ENCODE peak calls at places on chromosomes 1 and 21, in five cellular contexts. T is IMR-90, H is psoas muscle, O is mammary epithelial cell, D is GM06990. X is an unnamed sample.

GRCh38 chr1:230176871-230177411 is 109.9 kb downstream of the GALNT2 start:
- DNase-seq in T (peak), H (peak), O (no peak), D (no peak), X (no peak)

GRCh38 chr21:15743593-15743992 is 13.8 kb downstream of the USP25 start:
- DNase-seq in T (no peak), D (no peak), H (no peak), O (peak), X (no peak)

GRCh38 chr1:4986266-4986665 is 331.9 kb downstream of the AJAP1 start:
- DNase-seq in D (no peak), H (no peak), O (no peak), T (no peak), X (no peak)

GRCh38 chr1:198520524-198521254 is 19.8 kb downstream of the ATP6V1G3 start:
- DNase-seq in D (peak), O (no peak), T (no peak), H (no peak), X (peak)

GRCh38 chr1:81010156-81010555 is 790.6 kb upstream of the ADGRL2 start:
- DNase-seq in O (no peak), H (no peak), D (no peak), T (no peak), X (no peak)

GRCh38 chr1:180503274-180503862 is 991 bp upstream of the ACBD6 start:
- DNase-seq in O (no peak), T (no peak), D (no peak), H (no peak), X (no peak)

GRCh38 chr1:5140136-5140535 is 485.7 kb downstream of the AJAP1 start:
- DNase-seq in T (no peak), O (no peak), D (no peak), H (no peak), X (no peak)

GRCh38 chr1:211648980-211649934 is 26.2 kb downstream of the NEK2 start:
- DNase-seq in D (no peak), T (peak), H (no peak), O (no peak), X (no peak)

GRCh38 chr21:45615145-45615711 is 28.3 kb upstream of the PCBP3 start:
- DNase-seq in T (peak), O (peak), H (no peak), D (peak), X (peak)

GRCh38 chr1:200535605-200536004 is 84.9 kb downstream of the KIF14 start:
- DNase-seq in D (no peak), H (no peak), T (no peak), O (peak), X (no peak)

GRCh38 chr1:246074421-246074820 is 432.7 kb downstream of the SMYD3 start:
- DNase-seq in T (no peak), O (no peak), D (no peak), H (no peak), X (no peak)

GRCh38 chr21:41639336-41639735 is 127.5 kb downstream of the RIPK4 start:
- DNase-seq in T (no peak), H (no peak), D (no peak), O (no peak), X (no peak)

GRCh38 chr21:36695671-36696389 is 3.1 kb upstream of the SIM2 start:
- DNase-seq in T (no peak), D (no peak), O (no peak), H (no peak), X (no peak)

GRCh38 chr21:42429856-42430255 is 26.2 kb downstream of the UBASH3A start:
- DNase-seq in D (no peak), H (no peak), O (no peak), T (no peak), X (no peak)

GRCh38 chr1:22412932-22413727 is 38.5 kb upstream of the ZBTB40 start:
- DNase-seq in H (no peak), O (peak), D (no peak), T (peak), X (no peak)

GRCh38 chr1:53362270-53362669 is 34.4 kb upstream of the LRP8 start:
- DNase-seq in H (no peak), T (no peak), O (no peak), D (no peak), X (no peak)

GRCh38 chr1:39268112-39268581 is 63.7 kb downstream of the MACF1 start:
- DNase-seq in D (no peak), T (peak), O (peak), H (no peak), X (no peak)

GRCh38 chr1:153312569-153313186 is at the start of gene PGLYRP3:
- DNase-seq in H (no peak), T (no peak), O (peak), D (no peak), X (no peak)

GRCh38 chr1:29574871-29575270 is 338.5 kb downstream of the PTPRU start:
- DNase-seq in O (no peak), H (no peak), D (no peak), T (no peak), X (no peak)

GRCh38 chr21:38660333-38661295 is 145.1 kb upstream of the ETS2 start:
- DNase-seq in D (peak), T (no peak), H (no peak), O (no peak), X (no peak)

GRCh38 chr1:33501774-33502173 is 29.3 kb downstream of the ZSCAN20 start:
- DNase-seq in D (no peak), O (no peak), H (no peak), T (no peak), X (no peak)

GRCh38 chr1:91572044-91572443 is 71.4 kb downstream of the CDC7 start:
- DNase-seq in T (no peak), H (no peak), O (no peak), D (peak), X (peak)

GRCh38 chr1:29243863-29244185 is 7.5 kb downstream of the PTPRU start:
- DNase-seq in T (peak), O (no peak), H (no peak), D (no peak), X (no peak)

GRCh38 chr1:8239039-8239305 is 78.9 kb upstream of the SLC45A1 start:
- DNase-seq in H (peak), D (no peak), O (peak), T (peak), X (no peak)

GRCh38 chr1:150156868-150157603 is 7.3 kb downstream of the PLEKHO1 start:
- DNase-seq in D (no peak), O (no peak), T (peak), H (no peak), X (no peak)

GRCh38 chr21:35226960-35227741 is 178.0 kb upstream of the RUNX1 start:
- DNase-seq in T (no peak), D (peak), H (no peak), O (no peak), X (peak)

GRCh38 chr1:207454046-207454964 is at the start of gene CR2:
- DNase-seq in D (peak), H (peak), T (no peak), O (peak), X (peak)

GRCh38 chr1:28173151-28173979 is 3.1 kb downstream of the PTAFR start:
- DNase-seq in D (peak), T (peak), O (no peak), H (peak), X (no peak)

GRCh38 chr1:175198332-175198731 is 5.8 kb upstream of the KIAA0040 start:
- DNase-seq in O (no peak), T (no peak), H (no peak), D (no peak), X (no peak)

GRCh38 chr1:182803846-182804245 is 14.3 kb downstream of the NPL start:
- DNase-seq in O (peak), T (no peak), H (no peak), D (no peak), X (no peak)

GRCh38 chr1:23163395-23163794 is 5.3 kb downstream of the LUZP1 start:
- DNase-seq in O (no peak), T (no peak), H (no peak), D (no peak), X (no peak)

GRCh38 chr1:156523801-156524480 is 23.4 kb upstream of the MEF2D start:
- DNase-seq in O (no peak), H (no peak), T (no peak), D (no peak), X (no peak)

GRCh38 chr1:11946647-11947046 is 12.1 kb downstream of the PLOD1 start:
- DNase-seq in D (no peak), H (no peak), T (no peak), O (no peak), X (no peak)

GRCh38 chr1:81574365-81574764 is 226.4 kb upstream of the ADGRL2 start:
- DNase-seq in H (no peak), D (no peak), O (no peak), T (no peak), X (no peak)

DNA sequence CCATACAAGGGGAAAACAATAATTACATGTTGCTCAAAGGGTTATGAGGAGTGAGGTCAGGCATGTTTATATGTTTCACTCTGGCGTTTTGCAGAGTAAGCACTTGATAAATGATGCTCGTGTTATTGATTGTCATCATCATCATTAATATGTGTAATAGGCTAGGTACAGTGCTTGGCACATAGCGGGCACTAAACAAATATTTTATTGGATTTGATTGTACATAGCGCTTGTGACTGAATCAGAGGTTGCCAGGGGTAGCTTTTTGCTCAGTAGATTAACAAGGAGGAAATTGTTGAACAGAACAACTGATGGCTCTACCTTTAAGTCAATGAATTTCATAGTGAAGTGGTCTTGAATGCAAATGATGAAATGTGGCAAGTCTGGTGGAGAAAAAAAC is 91.7 kb downstream of the ROR1 start:
- DNase-seq in D (no peak), T (no peak), O (no peak), H (no peak), X (no peak)
- H3K4me3 ChIP-seq in D (no peak), T (no peak), O (no peak), H (no peak), X (no peak)

GRCh38 chr1:26190373-26190987 is at the start of gene CATSPER4:
- DNase-seq in T (no peak), D (no peak), H (no peak), O (peak), X (no peak)

GRCh38 chr1:26189331-26189730 is 1.1 kb upstream of the CATSPER4 start:
- DNase-seq in D (no peak), H (no peak), T (no peak), O (no peak), X (no peak)

GRCh38 chr1:26191739-26192138 is 1.3 kb downstream of the CATSPER4 start:
- DNase-seq in H (no peak), O (no peak), D (no peak), T (no peak), X (no peak)

GRCh38 chr1:26188477-26188876 is 1.9 kb upstream of the CATSPER4 start:
- DNase-seq in O (no peak), T (no peak), H (no peak), D (no peak), X (no peak)

GRCh38 chr1:26189751-26190275 is 589 bp upstream of the CATSPER4 start:
- DNase-seq in T (no peak), O (no peak), H (no peak), D (no peak), X (no peak)
- TF ChIP-seq CTCF in T (no peak), O (no peak), H (no peak), D (no peak), X (no peak)

DNA sequence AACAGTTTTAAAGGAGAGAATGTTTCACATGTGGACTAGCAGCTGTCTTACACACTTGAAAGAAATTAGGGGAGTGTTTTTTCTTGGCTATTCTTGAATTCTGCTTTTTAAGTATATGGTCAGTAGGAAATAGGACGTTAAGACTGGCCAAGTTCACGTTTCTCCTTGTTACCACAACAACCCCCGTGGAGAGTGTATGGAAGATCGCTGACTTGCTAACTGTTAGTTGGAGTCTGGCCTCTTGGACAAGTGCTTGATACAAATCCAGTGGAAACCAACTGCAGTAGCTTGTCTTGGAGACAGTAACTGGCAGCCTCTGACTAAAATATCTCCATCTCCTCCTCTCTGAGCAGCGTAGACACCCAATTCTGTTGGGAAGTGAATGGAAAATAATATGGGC is 3.8 kb upstream of the NFIA start:
- DNase-seq in O (no peak), T (no peak), D (no peak), H (no peak), X (no peak)
- H3K4me3 ChIP-seq in O (peak), T (no peak), D (no peak), H (peak), X (no peak)

GRCh38 chr1:166164995-166165660 is 1.7 kb downstream of the FAM78B start:
- DNase-seq in O (peak), D (peak), H (peak), T (peak), X (no peak)
- TF ChIP-seq CTCF in O (peak), D (peak), H (peak), T (peak), X (peak)

DNA sequence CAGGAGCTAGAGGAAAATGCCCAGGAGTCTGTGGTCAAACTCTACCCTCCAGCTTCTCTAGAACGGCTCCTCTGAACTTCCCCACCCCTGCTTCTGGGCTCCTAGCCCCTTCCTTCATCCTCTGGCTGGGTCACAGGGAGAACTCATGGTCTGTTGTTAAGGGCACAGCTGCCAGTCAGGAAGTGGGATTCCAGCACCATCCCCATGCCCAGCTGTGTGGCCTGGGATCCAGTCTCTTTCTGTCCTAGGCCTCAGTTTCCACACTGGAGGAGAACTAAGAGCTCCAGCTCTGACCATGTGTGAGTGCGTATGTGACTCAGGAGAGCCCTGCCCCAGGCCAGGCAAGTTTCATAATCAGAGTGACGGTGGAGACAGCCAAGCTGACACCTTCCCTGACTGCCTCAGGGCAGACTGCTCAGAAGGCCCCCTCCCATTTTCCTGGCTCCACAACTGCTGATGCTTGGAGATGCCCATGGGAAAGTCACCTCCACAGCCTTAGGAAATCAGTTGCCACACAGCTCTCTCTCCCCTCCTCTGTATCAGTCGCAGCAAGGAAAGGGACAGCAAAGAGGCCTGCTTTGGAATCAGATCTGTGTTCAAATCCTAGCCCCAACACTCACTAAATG is 1.8 kb downstream of the IGSF8 start:
- DNase-seq in H (peak), D (no peak), T (peak), O (peak), X (no peak)
- H3K4me3 ChIP-seq in H (no peak), D (no peak), T (no peak), O (no peak), X (no peak)

DNA sequence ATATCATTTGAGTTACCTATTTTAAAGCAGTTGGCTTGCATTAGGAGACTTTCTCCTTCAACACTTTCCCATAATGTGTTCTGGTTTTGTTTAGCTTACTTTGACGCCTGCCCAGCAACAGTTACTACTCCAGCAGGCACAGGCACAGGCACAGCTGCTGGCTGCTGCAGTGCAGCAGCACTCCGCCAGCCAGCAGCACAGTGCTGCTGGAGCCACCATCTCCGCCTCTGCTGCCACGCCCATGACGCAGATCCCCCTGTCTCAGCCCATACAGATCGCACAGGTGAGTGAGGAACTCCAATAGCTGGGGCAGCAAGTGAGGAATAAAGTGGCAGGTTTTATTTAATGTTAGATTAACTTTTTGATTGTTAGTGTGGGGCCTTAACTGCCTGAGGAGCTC is 144.3 kb downstream of the CD247 start:
- DNase-seq in D (no peak), O (no peak), H (no peak), T (no peak), X (no peak)
- TF ChIP-seq CTCF in D (no peak), O (no peak), H (no peak), T (no peak), X (no peak)